ENCODE peak calls at places on chromosomes 5 and 9, in four cellular contexts. One of them, this sample, is unnamed.

GRCh38 chr5:124980174-124980941 is 233.9 kb upstream of the ZNF608 start:
- DNase-seq in K562: no peak
- DNase-seq in GM12878: peak
- DNase-seq in HepG2: no peak
- DNase-seq in this sample: no peak

GRCh38 chr9:127437497-127438264 is 13.5 kb downstream of the ZNF79 start:
- DNase-seq in HepG2: no peak
- DNase-seq in GM12878: no peak
- DNase-seq in K562: no peak
- DNase-seq in this sample: no peak

GRCh38 chr5:137001026-137001569 is 498.0 kb downstream of the SPOCK1 start:
- DNase-seq in GM12878: no peak
- DNase-seq in K562: no peak
- DNase-seq in HepG2: no peak
- DNase-seq in this sample: peak

GRCh38 chr5:159061186-159061796 is 38.4 kb downstream of the EBF1 start:
- DNase-seq in HepG2: no peak
- DNase-seq in K562: peak
- DNase-seq in GM12878: no peak
- DNase-seq in this sample: peak

GRCh38 chr9:111730937-111731567 is 63.7 kb downstream of the SHOC1 start:
- DNase-seq in K562: no peak
- DNase-seq in GM12878: no peak
- DNase-seq in HepG2: peak
- DNase-seq in this sample: peak

GRCh38 chr5:143428155-143428554 is 24.7 kb upstream of the NR3C1 start:
- DNase-seq in K562: no peak
- DNase-seq in HepG2: no peak
- DNase-seq in GM12878: no peak
- DNase-seq in this sample: no peak

GRCh38 chr5:180176191-180176590 is 32.8 kb downstream of the RASGEF1C start:
- DNase-seq in K562: no peak
- DNase-seq in GM12878: no peak
- DNase-seq in HepG2: no peak
- DNase-seq in this sample: no peak

GRCh38 chr9:133483611-133484010 is 4.7 kb upstream of the SLC2A6 start:
- DNase-seq in HepG2: no peak
- DNase-seq in GM12878: no peak
- DNase-seq in K562: no peak
- DNase-seq in this sample: no peak

GRCh38 chr5:111602817-111603445 is 90.6 kb upstream of the STARD4 start:
- DNase-seq in K562: no peak
- DNase-seq in GM12878: no peak
- DNase-seq in HepG2: no peak
- DNase-seq in this sample: no peak

GRCh38 chr9:111350556-111350955 is 20.5 kb upstream of the OR2K2 start:
- DNase-seq in HepG2: no peak
- DNase-seq in K562: no peak
- DNase-seq in GM12878: no peak
- DNase-seq in this sample: no peak

GRCh38 chr9:14205463-14205862 is 108.5 kb downstream of the NFIB start:
- DNase-seq in HepG2: no peak
- DNase-seq in GM12878: no peak
- DNase-seq in K562: no peak
- DNase-seq in this sample: no peak

GRCh38 chr5:139262414-139263139 is 31.0 kb upstream of the MATR3 start:
- DNase-seq in GM12878: peak
- DNase-seq in K562: peak
- DNase-seq in HepG2: peak
- DNase-seq in this sample: peak

GRCh38 chr5:9544056-9544455 is 1.8 kb downstream of the SEMA5A start:
- DNase-seq in GM12878: no peak
- DNase-seq in K562: no peak
- DNase-seq in HepG2: no peak
- DNase-seq in this sample: peak

GRCh38 chr5:9543266-9543925 is 2.5 kb downstream of the SEMA5A start:
- DNase-seq in K562: no peak
- DNase-seq in HepG2: no peak
- DNase-seq in GM12878: no peak
- DNase-seq in this sample: no peak

GRCh38 chr5:9545959-9546851 is at the start of gene SEMA5A:
- DNase-seq in K562: peak
- DNase-seq in GM12878: no peak
- DNase-seq in HepG2: no peak
- DNase-seq in this sample: no peak

GRCh38 chr5:9545301-9545958 is 445 bp downstream of the SEMA5A start:
- DNase-seq in HepG2: no peak
- DNase-seq in GM12878: no peak
- DNase-seq in K562: no peak
- DNase-seq in this sample: no peak

GRCh38 chr5:9544502-9545300 is 1.2 kb downstream of the SEMA5A start:
- DNase-seq in K562: peak
- DNase-seq in GM12878: no peak
- DNase-seq in HepG2: peak
- DNase-seq in this sample: peak
- H2AFZ ChIP-seq in K562: peak
- H2AFZ ChIP-seq in GM12878: peak
- H2AFZ ChIP-seq in HepG2: no peak
- H2AFZ ChIP-seq in this sample: peak

GRCh38 chr9:120532891-120533290 is 47.1 kb downstream of the CDK5RAP2 start:
- DNase-seq in HepG2: no peak
- DNase-seq in GM12878: no peak
- DNase-seq in K562: no peak
- DNase-seq in this sample: no peak

GRCh38 chr9:120532475-120532874 is 47.5 kb downstream of the CDK5RAP2 start:
- DNase-seq in GM12878: no peak
- DNase-seq in HepG2: no peak
- DNase-seq in K562: no peak
- DNase-seq in this sample: no peak

GRCh38 chr9:120534266-120534665 is 45.7 kb downstream of the CDK5RAP2 start:
- DNase-seq in HepG2: no peak
- DNase-seq in GM12878: no peak
- DNase-seq in K562: no peak
- DNase-seq in this sample: no peak

GRCh38 chr9:120528834-120529233 is 51.1 kb downstream of the CDK5RAP2 start:
- DNase-seq in K562: no peak
- DNase-seq in HepG2: no peak
- DNase-seq in GM12878: no peak
- DNase-seq in this sample: no peak

DNA sequence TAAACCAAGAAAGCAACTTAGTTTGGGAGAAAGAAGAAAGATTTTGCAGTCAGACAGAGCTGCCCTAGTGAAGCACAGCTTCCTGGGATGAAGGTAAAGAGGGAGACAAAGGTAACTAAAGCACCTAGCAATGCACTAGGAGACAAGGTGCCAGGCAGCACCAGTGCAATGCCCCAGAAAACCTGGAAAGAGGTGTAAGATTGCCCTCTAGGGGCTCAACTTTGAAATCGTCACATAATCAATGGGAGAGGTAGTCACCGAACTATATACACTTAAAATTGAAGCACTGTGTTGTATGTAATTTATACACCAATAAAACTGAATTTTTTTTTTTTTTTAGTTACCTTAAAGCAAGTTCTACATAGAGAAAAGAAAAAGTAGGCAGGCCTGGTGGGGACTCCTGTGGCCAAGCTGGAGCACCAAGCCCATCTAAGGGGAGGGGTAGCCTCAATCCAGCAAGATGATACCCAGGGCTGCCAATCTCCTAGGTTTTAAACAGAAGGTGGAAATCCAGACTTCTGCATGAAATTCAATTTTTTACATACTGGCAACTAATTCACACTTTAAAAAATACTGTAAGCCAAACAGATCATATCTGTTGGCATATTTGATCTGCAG is 48.2 kb downstream of the CDK5RAP2 start:
- DNase-seq in HepG2: peak
- DNase-seq in GM12878: no peak
- DNase-seq in K562: peak
- DNase-seq in this sample: peak
- TF ChIP-seq MYC in HepG2: no peak
- TF ChIP-seq MYC in GM12878: no peak
- TF ChIP-seq MYC in K562: no peak
- TF ChIP-seq MYC in this sample: no peak

GRCh38 chr9:124511891-124512805 is 4.9 kb upstream of the NR5A1 start:
- DNase-seq in GM12878: no peak
- DNase-seq in HepG2: peak
- DNase-seq in K562: peak
- DNase-seq in this sample: peak
- TF ChIP-seq POLR2AphosphoS5 in GM12878: no peak
- TF ChIP-seq POLR2AphosphoS5 in HepG2: no peak
- TF ChIP-seq POLR2AphosphoS5 in K562: no peak
- TF ChIP-seq POLR2AphosphoS5 in this sample: no peak

GRCh38 chr9:38484076-38484637 is 59.9 kb upstream of the IGFBPL1 start:
- DNase-seq in HepG2: no peak
- DNase-seq in K562: no peak
- DNase-seq in GM12878: no peak
- DNase-seq in this sample: no peak
- H2AFZ ChIP-seq in HepG2: no peak
- H2AFZ ChIP-seq in K562: no peak
- H2AFZ ChIP-seq in GM12878: no peak
- H2AFZ ChIP-seq in this sample: no peak

GRCh38 chr9:104746285-104746684 is 1.2 kb upstream of the NIPSNAP3A start:
- DNase-seq in GM12878: no peak
- DNase-seq in HepG2: no peak
- DNase-seq in K562: no peak
- DNase-seq in this sample: no peak

GRCh38 chr9:104746798-104747197 is 685 bp upstream of the NIPSNAP3A start:
- DNase-seq in K562: peak
- DNase-seq in HepG2: no peak
- DNase-seq in GM12878: no peak
- DNase-seq in this sample: no peak

GRCh38 chr9:104747245-104747564 is 278 bp upstream of the NIPSNAP3A start:
- DNase-seq in K562: no peak
- DNase-seq in GM12878: no peak
- DNase-seq in HepG2: no peak
- DNase-seq in this sample: no peak

GRCh38 chr9:104748359-104749031 is 1.0 kb downstream of the NIPSNAP3A start:
- DNase-seq in GM12878: no peak
- DNase-seq in HepG2: peak
- DNase-seq in K562: peak
- DNase-seq in this sample: peak

DNA sequence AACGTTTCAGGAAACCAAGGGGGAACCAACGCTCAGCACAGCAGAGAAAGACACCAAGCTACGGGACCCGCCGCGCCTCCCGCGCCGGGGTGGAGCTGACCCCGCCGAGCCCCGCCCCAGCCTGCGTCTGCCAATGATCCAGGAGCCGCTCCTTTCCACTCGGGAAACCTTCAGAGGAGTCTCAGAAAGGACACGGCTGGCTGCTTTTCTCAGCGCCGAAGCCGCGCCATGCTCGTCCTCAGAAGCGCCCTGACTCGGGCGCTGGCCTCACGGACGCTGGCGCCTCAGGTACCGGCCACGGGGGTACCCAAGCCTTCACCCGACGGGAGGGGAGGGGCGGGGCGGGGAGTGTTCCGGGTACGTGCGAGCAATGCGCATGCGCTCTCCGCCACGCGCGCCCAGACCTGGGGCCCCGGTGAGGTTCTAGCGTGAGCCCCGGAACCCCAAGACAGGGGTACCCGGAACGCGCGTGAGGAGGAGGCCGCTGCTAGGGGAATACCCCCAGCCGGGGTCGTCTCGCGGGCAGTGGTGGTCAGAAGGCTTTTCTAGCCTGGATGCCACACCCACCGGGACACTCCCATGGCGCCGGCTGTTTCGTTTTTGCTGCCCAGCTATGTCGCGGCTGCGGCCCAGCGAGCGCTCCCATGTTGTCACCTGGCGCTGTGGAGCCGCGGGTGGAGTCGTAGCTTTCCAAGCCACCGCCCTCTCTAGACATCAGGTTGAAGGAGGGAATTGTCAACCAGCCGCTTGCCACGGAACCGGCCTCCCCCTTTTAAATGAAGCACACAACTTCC is at the start of gene NIPSNAP3A:
- DNase-seq in HepG2: peak
- DNase-seq in K562: peak
- DNase-seq in GM12878: peak
- DNase-seq in this sample: peak
- TF ChIP-seq MYC in HepG2: peak
- TF ChIP-seq MYC in K562: no peak
- TF ChIP-seq MYC in GM12878: no peak
- TF ChIP-seq MYC in this sample: no peak